ENCODE peak calls at places on chromosomes 1 and 21, in nine cellular contexts. Z, F, I, K, B, S, A, Y and G are unnamed samples.

GRCh38 chr1:171110485-171111340 is 20.0 kb downstream of the FMO3 start:
- DNase-seq in B (no peak), S (peak; percentile 7), I (no peak), F (no peak), A (no peak), Y (no peak), Z (no peak), K (no peak), G (no peak)

GRCh38 chr21:22343721-22344120 is 1345.5 kb downstream of the NCAM2 start:
- DNase-seq in B (no peak), I (no peak), Y (no peak), F (no peak), S (no peak), Z (no peak), K (no peak), A (no peak), G (no peak)

GRCh38 chr1:6936308-6936675 is 151.0 kb downstream of the CAMTA1 start:
- DNase-seq in F (no peak), B (no peak), S (no peak), Z (no peak), I (no peak), K (peak; percentile 65), Y (no peak), A (no peak), G (no peak)

GRCh38 chr1:86905875-86906274 is 8.1 kb downstream of the SELENOF start:
- DNase-seq in Z (no peak), A (no peak), K (no peak), B (no peak), S (no peak), Y (no peak), F (no peak), I (no peak), G (no peak)

GRCh38 chr1:2363847-2364513 is 27.4 kb downstream of the MORN1 start:
- DNase-seq in Z (no peak), A (no peak), S (no peak), I (no peak), Y (no peak), K (no peak), B (no peak), F (no peak), G (no peak)

GRCh38 chr1:156667610-156667967 is 9.6 kb downstream of the NES start:
- DNase-seq in Z (no peak), A (no peak), B (no peak), I (no peak), F (peak; percentile 50), Y (no peak), S (no peak), K (no peak), G (no peak)

GRCh38 chr1:14259191-14259757 is 339.2 kb upstream of the KAZN start:
- DNase-seq in F (no peak), S (peak; percentile 32), A (no peak), B (no peak), I (no peak), K (no peak), Z (no peak), Y (no peak), G (no peak)

GRCh38 chr1:221858758-221859157 is 116.9 kb upstream of the DUSP10 start:
- DNase-seq in B (peak; percentile 97), Z (no peak), K (no peak), S (peak; percentile 95), Y (no peak), I (no peak), A (no peak), F (no peak), G (no peak)

GRCh38 chr1:232473319-232473718 is 156.6 kb downstream of the SIPA1L2 start:
- DNase-seq in Z (peak; percentile 58), K (no peak), S (peak; percentile 81), F (no peak), Y (no peak), B (peak; percentile 33), I (no peak), A (no peak), G (no peak)

GRCh38 chr1:180515364-180515763 is 13.0 kb upstream of the ACBD6 start:
- DNase-seq in Z (no peak), K (no peak), S (no peak), A (no peak), B (no peak), Y (no peak), I (no peak), F (no peak), G (no peak)

GRCh38 chr1:12565094-12565965 is 52.7 kb downstream of the DHRS3 start:
- DNase-seq in K (no peak), F (no peak), B (no peak), S (peak; percentile 18), Y (no peak), I (no peak), A (no peak), Z (no peak), G (no peak)

GRCh38 chr1:167860231-167860923 is 53.6 kb downstream of the ADCY10 start:
- DNase-seq in K (no peak), Z (no peak), F (no peak), Y (no peak), A (no peak), B (no peak), I (no peak), S (peak; percentile 40), G (peak; percentile 19)

GRCh38 chr1:167648978-167649752 is 19.1 kb downstream of the RCSD1 start:
- DNase-seq in F (no peak), S (no peak), B (no peak), K (no peak), A (no peak), I (no peak), Y (no peak), Z (peak; percentile 24), G (no peak)

GRCh38 chr1:43274804-43275180 is 5.0 kb downstream of the TMEM125 start:
- DNase-seq in K (no peak), Y (no peak), I (no peak), S (no peak), Z (no peak), F (no peak), A (no peak), B (no peak), G (no peak)

GRCh38 chr1:193433599-193433998 is 247.2 kb upstream of the B3GALT2 start:
- DNase-seq in K (no peak), F (no peak), Y (no peak), B (no peak), I (no peak), S (no peak), Z (no peak), A (no peak), G (no peak)

GRCh38 chr1:1206376-1207253 is at the start of gene TNFRSF18:
- DNase-seq in S (peak; percentile 42), A (peak; percentile 23), F (no peak), K (peak; percentile 62), Z (peak; percentile 68), Y (no peak), B (peak; percentile 79), I (peak; percentile 69), G (no peak)

GRCh38 chr1:182680901-182681300 is 3.5 kb downstream of the RGS8 start:
- DNase-seq in S (no peak), B (peak; percentile 78), I (no peak), A (no peak), Y (no peak), F (peak; percentile 52), K (no peak), Z (no peak), G (no peak)

GRCh38 chr1:106798991-106799390 is 257.5 kb upstream of the PRMT6 start:
- DNase-seq in A (no peak), I (no peak), Y (no peak), S (peak; percentile 43), K (no peak), F (peak; percentile 8), B (peak; percentile 42), Z (no peak), G (no peak)

GRCh38 chr1:29638281-29638680 is 402.0 kb downstream of the PTPRU start:
- DNase-seq in Y (no peak), B (no peak), A (no peak), K (no peak), S (no peak), F (no peak), Z (no peak), I (no peak), G (no peak)

GRCh38 chr1:29636936-29637335 is 400.6 kb downstream of the PTPRU start:
- DNase-seq in K (no peak), A (no peak), B (no peak), F (no peak), I (no peak), S (no peak), Y (no peak), Z (no peak), G (no peak)

GRCh38 chr1:29640428-29640785 is 404.1 kb downstream of the PTPRU start:
- DNase-seq in B (no peak), Z (no peak), S (no peak), I (no peak), K (no peak), F (no peak), A (no peak), Y (peak; percentile 21), G (no peak)

GRCh38 chr1:29639741-29640427 is 403.6 kb downstream of the PTPRU start:
- DNase-seq in Z (no peak), I (no peak), Y (no peak), F (no peak), K (no peak), B (peak; percentile 76), S (peak; percentile 82), A (peak; percentile 58), G (peak; percentile 7)

GRCh38 chr1:29639156-29639736 is 402.9 kb downstream of the PTPRU start:
- DNase-seq in S (no peak), A (peak; percentile 43), Z (no peak), K (no peak), F (no peak), Y (no peak), B (peak; percentile 87), I (no peak), G (no peak)
- H3K27ac ChIP-seq in S (no peak overlapping the region), A (peak overlapping the region; percentile 42), Z (no peak overlapping the region), K (no peak overlapping the region), F (no peak overlapping the region), Y (no peak overlapping the region), B (peak overlapping the region; percentile 58), I (no peak overlapping the region), G (no peak overlapping the region)

DNA sequence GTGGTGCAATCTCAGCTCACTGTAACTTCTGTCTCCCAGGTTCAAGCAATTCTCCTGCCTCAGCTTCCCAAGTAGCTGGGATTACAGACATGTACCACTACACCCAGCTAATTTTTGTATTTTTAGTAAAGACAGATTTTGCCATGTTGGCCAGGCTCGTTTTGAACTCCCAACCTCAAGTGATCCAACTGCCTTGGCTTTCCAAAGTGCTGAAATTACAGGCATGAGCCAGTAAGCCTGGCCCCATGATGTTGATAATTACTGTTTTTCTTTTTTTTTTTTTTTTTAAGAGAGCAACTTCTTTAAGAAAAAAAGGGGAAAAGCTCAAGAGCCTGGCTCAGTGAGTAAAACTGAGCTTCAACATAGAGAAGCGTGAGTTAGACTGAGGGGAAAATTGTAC is 9.6 kb upstream of the SOAT1 start:
- DNase-seq in A (no peak), Y (no peak), Z (no peak), K (no peak), I (no peak), F (no peak), B (no peak), S (peak; percentile 5), G (no peak)
- TF ChIP-seq EZH2phosphoT487 in A (no peak), Y (no peak), Z (no peak), K (no peak), I (no peak), F (no peak), B (no peak), S (no peak), G (no peak)

GRCh38 chr1:27098447-27099153 is 56.3 kb downstream of the SLC9A1 start:
- DNase-seq in F (no peak), Z (no peak), A (no peak), K (no peak), S (peak; percentile 56), I (no peak), Y (no peak), B (no peak), G (no peak)
- H3K4me3 ChIP-seq in F (no peak overlapping the region), Z (no peak overlapping the region), A (no peak overlapping the region), K (no peak overlapping the region), S (peak overlapping the region; percentile 23), I (no peak overlapping the region), Y (no peak overlapping the region), B (no peak overlapping the region), G (no peak overlapping the region)

GRCh38 chr1:20685739-20686138 is 24.6 kb upstream of the DDOST start:
- DNase-seq in Z (no peak), K (no peak), Y (no peak), F (no peak), B (no peak), S (no peak), I (no peak), A (no peak), G (no peak)
- H3K27ac ChIP-seq in Z (no peak overlapping the region), K (no peak overlapping the region), Y (no peak overlapping the region), F (no peak overlapping the region), B (no peak overlapping the region), S (no peak overlapping the region), I (no peak overlapping the region), A (no peak overlapping the region), G (no peak overlapping the region)